ENCODE peak calls at places on chromosomes 6 and 20, in nine cellular contexts. H is ovary, J is Peyer's patch, U is H1, Y is ascending aorta, X is adrenal gland, F is MM.1S, B is suprapubic skin, C is heart right ventricle. P is an unnamed sample.

GRCh38 chr6:142929751-142930358 is 15.1 kb downstream of the HIVEP2 start:
- DNase-seq in H (no peak), C (no peak), B (no peak), J (no peak), F (no peak), U (no peak), X (no peak), Y (no peak), P (no peak)

GRCh38 chr6:21111399-21111725 is 482.2 kb upstream of the SOX4 start:
- DNase-seq in C (no peak), X (no peak), F (no peak), J (no peak), H (no peak), B (no peak), Y (no peak), U (no peak), P (no peak)

GRCh38 chr6:80605165-80605989 is 498.9 kb downstream of the BCKDHB start:
- DNase-seq in B (no peak), H (no peak), X (no peak), Y (no peak), U (no peak), C (peak; percentile 10), F (peak; percentile 57), J (no peak), P (no peak)

GRCh38 chr20:9884061-9884460 is 45.2 kb upstream of the PAK5 start:
- DNase-seq in H (no peak), J (no peak), C (no peak), Y (no peak), B (no peak), X (no peak), U (no peak), F (no peak), P (no peak)

GRCh38 chr6:161917645-161918044 is 643.8 kb upstream of the AGPAT4 start:
- DNase-seq in F (no peak), H (no peak), Y (no peak), B (no peak), J (no peak), C (no peak), U (no peak), X (no peak), P (no peak)

GRCh38 chr6:88683734-88684133 is 279.7 kb downstream of the RNGTT start:
- DNase-seq in U (no peak), C (no peak), B (no peak), F (no peak), J (no peak), X (no peak), H (no peak), Y (no peak), P (no peak)

GRCh38 chr6:56517155-56517745 is 125.4 kb downstream of the DST start:
- DNase-seq in J (no peak), H (no peak), F (no peak), U (no peak), Y (no peak), C (no peak), X (no peak), B (no peak), P (no peak)

GRCh38 chr6:108862479-108863191 is 14.4 kb downstream of the ARMC2 start:
- DNase-seq in F (no peak), X (peak; percentile 49), U (no peak), C (no peak), J (no peak), H (no peak), Y (no peak), B (no peak), P (no peak)

GRCh38 chr6:110609101-110609500 is 132.7 kb upstream of the SLC22A16 start:
- DNase-seq in B (no peak), C (no peak), Y (no peak), X (no peak), J (no peak), U (no peak), H (no peak), F (no peak), P (no peak)

GRCh38 chr6:37024665-37025337 is 19.3 kb downstream of the FGD2 start:
- DNase-seq in B (peak; percentile 72), Y (no peak), H (no peak), J (no peak), C (no peak), F (peak; percentile 52), X (peak; percentile 71), U (no peak), P (peak; percentile 48)

GRCh38 chr20:5230544-5230943 is 86.2 kb downstream of the PROKR2 start:
- DNase-seq in C (no peak), Y (no peak), U (no peak), J (no peak), X (no peak), B (no peak), H (no peak), F (no peak), P (no peak)

GRCh38 chr6:156794963-156795362 is 17.8 kb downstream of the ARID1B start:
- DNase-seq in F (no peak), C (no peak), H (no peak), B (no peak), Y (no peak), U (no peak), X (no peak), J (no peak), P (no peak)

GRCh38 chr6:15400572-15401004 is 154.7 kb downstream of the JARID2 start:
- DNase-seq in B (no peak), Y (no peak), X (peak; percentile 69), H (peak; percentile 50), J (no peak), F (no peak), C (peak; percentile 78), U (no peak), P (no peak)

GRCh38 chr6:133235219-133235618 is 5.9 kb upstream of the EYA4 start:
- DNase-seq in Y (no peak), C (no peak), B (no peak), F (no peak), H (no peak), U (no peak), J (no peak), X (no peak), P (no peak)

GRCh38 chr6:108559884-108560462 is 744 bp upstream of the FOXO3 start:
- DNase-seq in B (peak; percentile 92), C (peak; percentile 70), X (peak; percentile 76), H (peak; percentile 81), U (no peak), J (no peak), Y (peak; percentile 88), F (peak; percentile 65), P (peak; percentile 77)

GRCh38 chr6:6007311-6008113 is 787 bp upstream of the NRN1 start:
- DNase-seq in J (no peak), U (no peak), B (peak; percentile 68), Y (no peak), C (peak; percentile 38), F (peak; percentile 83), X (no peak), H (no peak), P (peak; percentile 62)

GRCh38 chr6:36848658-36849441 is 9.6 kb upstream of the CPNE5 start:
- DNase-seq in H (peak; percentile 35), Y (no peak), B (peak; percentile 66), F (no peak), J (peak; percentile 82), U (no peak), X (no peak), C (peak; percentile 67), P (no peak)

GRCh38 chr6:75084872-75085381 is 120.9 kb downstream of the COL12A1 start:
- DNase-seq in F (no peak), X (no peak), U (no peak), B (no peak), C (peak; percentile 7), J (no peak), H (peak; percentile 68), Y (no peak), P (no peak)

DNA sequence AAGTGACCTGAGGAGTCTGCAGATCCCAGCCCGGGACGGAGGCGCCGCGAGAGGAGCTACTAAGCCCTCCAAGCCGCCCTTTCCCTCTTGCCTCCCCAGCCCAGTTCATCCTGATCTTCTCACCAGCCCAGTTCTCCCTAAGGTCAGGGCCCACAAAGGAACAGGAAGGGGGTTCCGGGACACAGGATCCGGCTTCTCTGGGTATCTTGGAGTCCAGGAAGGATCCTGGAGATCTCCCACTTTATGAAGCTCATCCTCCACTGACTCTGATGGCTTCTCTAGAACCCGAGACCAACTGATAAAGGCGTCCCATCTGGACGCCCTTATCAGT is 36.9 kb upstream of the HLA-C start:
- DNase-seq in B (no peak), Y (no peak), H (no peak), J (no peak), C (no peak), X (no peak), F (no peak), U (no peak), P (no peak)
- H3K4me3 ChIP-seq in B (peak overlapping the region; percentile 47), Y (no peak overlapping the region), H (no peak overlapping the region), J (peak overlapping the region; percentile 54), C (peak overlapping the region; percentile 44), X (no peak overlapping the region), F (no peak overlapping the region), U (peak overlapping the region; percentile 73), P (no peak overlapping the region)

GRCh38 chr20:35918021-35918420 is 36.3 kb downstream of the SCAND1 start:
- DNase-seq in C (no peak), Y (no peak), H (no peak), B (no peak), J (no peak), X (no peak), U (no peak), F (no peak), P (no peak)

GRCh38 chr20:35912877-35913276 is 41.4 kb downstream of the SCAND1 start:
- DNase-seq in H (no peak), C (no peak), F (no peak), X (no peak), J (no peak), B (no peak), Y (no peak), U (no peak), P (no peak)

GRCh38 chr20:35917077-35917476 is 37.2 kb downstream of the SCAND1 start:
- DNase-seq in C (no peak), B (no peak), Y (no peak), F (no peak), J (no peak), X (no peak), H (no peak), U (no peak), P (no peak)
- H3K36me3 ChIP-seq in C (peaks cover 25% of the 10 kb centered on the region), B (peaks cover 71% of the 10 kb centered on the region), Y (peaks cover 33% of the 10 kb centered on the region), F (no peaks in the 10 kb centered on the region), J (no peaks in the 10 kb centered on the region), X (no peaks in the 10 kb centered on the region), H (no peaks in the 10 kb centered on the region), U (peaks cover 25% of the 10 kb centered on the region), P (peaks cover 56% of the 10 kb centered on the region)

GRCh38 chr6:138086573-138087196 is 20.5 kb downstream of the PERP start:
- DNase-seq in H (no peak), F (no peak), C (no peak), X (no peak), Y (no peak), U (peak; percentile 50), J (no peak), B (no peak), P (no peak)
- H3K27ac ChIP-seq in H (no peak overlapping the region), F (no peak overlapping the region), C (no peak overlapping the region), X (no peak overlapping the region), Y (no peak overlapping the region), U (no peak overlapping the region), J (no peak overlapping the region), B (peak overlapping the region; percentile 87), P (no peak overlapping the region)

DNA sequence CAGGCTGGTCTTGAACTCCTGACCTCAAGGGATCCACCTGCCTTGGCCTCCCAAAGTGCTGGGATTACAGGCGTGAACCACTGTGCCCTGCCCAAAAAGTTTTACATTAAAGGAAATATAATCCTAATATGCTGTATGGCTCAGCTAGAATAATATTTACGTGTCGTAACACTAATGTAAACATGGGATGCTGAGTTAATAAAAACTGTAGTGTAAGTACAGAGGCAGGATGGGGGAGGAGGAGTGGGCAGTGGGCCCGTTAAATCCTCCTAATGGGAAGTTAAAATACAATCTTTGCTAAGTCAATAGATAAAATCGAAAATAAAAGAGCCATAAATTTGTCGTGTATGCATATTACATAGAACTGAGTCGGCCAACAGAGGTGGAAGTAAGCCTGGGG is 12.1 kb upstream of the IP6K3 start:
- DNase-seq in B (no peak), Y (no peak), X (no peak), U (no peak), H (no peak), F (no peak), J (no peak), C (no peak), P (no peak)
- H3K4me3 ChIP-seq in B (no peak overlapping the region), Y (no peak overlapping the region), X (no peak overlapping the region), U (no peak overlapping the region), H (no peak overlapping the region), F (no peak overlapping the region), J (no peak overlapping the region), C (no peak overlapping the region), P (no peak overlapping the region)

P was measured in SJSA1.